ENCODE peak calls at places on chromosomes 16 and 17, in ten cellular contexts. M is stimulated activated naive CD8-positive, alpha-beta T cell treated with anti-CD3 and anti-CD28 coated beads, Interleukin-15, amount 100 ng/mL, for 72 hours; A is ELF-1; E is A172; F is COLO829; X is activated CD4-positive, alpha-beta T cell treated with anti-CD3 and anti-CD28 coated beads for 24 hours; B is LoVo; W is foreskin melanocyte; G is Kasumi-1; P is RCC 7860. J is an unnamed sample.

GRCh38 chr17:81194941-81195901 is 27.5 kb downstream of the CEP131 start:
- DNase-seq in E (no peak), A (no peak), B (no peak), M (no peak), X (no peak), W (no peak), P (no peak), G (no peak), F (no peak), J (peak)

GRCh38 chr17:19724501-19725420 is 8.4 kb upstream of the SLC47A2 start:
- DNase-seq in B (no peak), W (peak), M (peak), A (no peak), E (no peak), F (peak), G (no peak), X (peak), P (no peak), J (no peak)

GRCh38 chr17:39665642-39666221 is 583 bp downstream of the TCAP start:
- DNase-seq in X (no peak), M (no peak), W (no peak), A (no peak), G (no peak), B (no peak), F (no peak), E (no peak), P (no peak), J (no peak)

GRCh38 chr17:18235743-18236256 is 10.4 kb downstream of the LLGL1 start:
- DNase-seq in E (peak), M (no peak), X (peak), F (peak), G (no peak), B (no peak), A (no peak), W (no peak), P (no peak), J (no peak)

GRCh38 chr16:54422159-54422558 is 135.6 kb upstream of the IRX3 start:
- DNase-seq in W (no peak), A (no peak), G (no peak), E (no peak), X (no peak), M (no peak), B (no peak), F (no peak), P (no peak), J (no peak)

GRCh38 chr17:50460831-50461526 is 7.7 kb downstream of the CHAD start:
- DNase-seq in E (no peak), B (no peak), G (no peak), F (no peak), A (no peak), W (no peak), M (no peak), X (no peak), P (no peak), J (no peak)

GRCh38 chr16:86424413-86424812 is 85.9 kb upstream of the FOXF1 start:
- DNase-seq in X (no peak), B (peak), W (peak), E (no peak), F (no peak), G (no peak), A (peak), M (no peak), P (no peak), J (no peak)

GRCh38 chr16:13307861-13308260 is 406.5 kb downstream of the SHISA9 start:
- DNase-seq in F (no peak), W (no peak), X (no peak), M (no peak), P (peak), E (peak), A (no peak), G (no peak), B (no peak), J (no peak)

GRCh38 chr17:78873519-78874340 is 29.3 kb downstream of the CEP295NL start:
- DNase-seq in B (peak), F (peak), M (no peak), E (peak), W (peak), P (no peak), A (no peak), G (no peak), X (no peak), J (no peak)

GRCh38 chr17:55037828-55038227 is 69.3 kb downstream of the STXBP4 start:
- DNase-seq in M (peak), G (no peak), P (no peak), F (no peak), A (no peak), W (no peak), X (no peak), B (no peak), E (no peak), J (no peak)

GRCh38 chr16:3601614-3602319 is 9.6 kb downstream of the SLX4 start:
- DNase-seq in B (no peak), X (no peak), A (no peak), P (no peak), F (no peak), E (no peak), G (no peak), W (no peak), M (no peak), J (no peak)

GRCh38 chr16:64356267-64356666 is 765.6 kb downstream of the CDH11 start:
- DNase-seq in E (peak), A (no peak), W (peak), B (no peak), M (no peak), F (no peak), X (no peak), P (peak), G (no peak), J (no peak)

GRCh38 chr16:57301126-57301817 is 16.8 kb upstream of the PLLP start:
- DNase-seq in P (no peak), G (no peak), M (no peak), W (no peak), E (no peak), X (no peak), B (no peak), F (no peak), A (no peak), J (no peak)

GRCh38 chr16:47299587-47299986 is 155.8 kb upstream of the NETO2 start:
- DNase-seq in W (no peak), G (no peak), P (no peak), B (no peak), E (no peak), M (no peak), X (no peak), F (no peak), A (no peak), J (no peak)

GRCh38 chr17:42276609-42277341 is 584 bp upstream of the STAT5B start:
- DNase-seq in X (no peak), B (no peak), W (no peak), M (no peak), P (peak), F (no peak), E (peak), A (peak), G (peak), J (no peak)

GRCh38 chr17:67519801-67520251 is 142.7 kb downstream of the PITPNC1 start:
- DNase-seq in F (no peak), A (peak), G (no peak), M (no peak), B (no peak), P (no peak), E (no peak), W (no peak), X (no peak), J (no peak)

GRCh38 chr16:77960771-77961170 is 61.6 kb upstream of the CLEC3A start:
- DNase-seq in G (no peak), W (no peak), X (no peak), F (no peak), M (no peak), P (no peak), A (no peak), E (no peak), B (no peak), J (no peak)

GRCh38 chr17:2909164-2909852 is 113.1 kb downstream of the RAP1GAP2 start:
- DNase-seq in A (no peak), G (no peak), B (no peak), X (no peak), W (no peak), F (no peak), M (no peak), P (no peak), E (no peak), J (no peak)

GRCh38 chr17:40727447-40728231 is 24.1 kb upstream of the KRT24 start:
- DNase-seq in B (no peak), M (no peak), E (peak), P (peak), G (no peak), W (no peak), F (no peak), A (no peak), X (no peak), J (no peak)

GRCh38 chr17:49861150-49861884 is 13.4 kb upstream of the TAC4 start:
- DNase-seq in F (peak), W (no peak), E (peak), P (peak), G (peak), X (peak), A (peak), B (peak), M (peak), J (peak)

GRCh38 chr16:66478733-66479511 is 51.8 kb downstream of the BEAN1 start:
- DNase-seq in A (peak), X (peak), E (peak), W (peak), B (peak), P (peak), M (peak), F (peak), G (peak), J (peak)

GRCh38 chr16:87830673-87831420 is 38.5 kb downstream of the SLC7A5 start:
- DNase-seq in F (no peak), G (no peak), X (no peak), P (no peak), B (no peak), W (no peak), M (no peak), A (no peak), E (no peak), J (no peak)

GRCh38 chr16:2178321-2179106 is 17.9 kb downstream of the CASKIN1 start:
- DNase-seq in X (peak), E (no peak), A (peak), W (no peak), B (no peak), P (no peak), G (no peak), F (no peak), M (no peak), J (no peak)

GRCh38 chr16:28189237-28189636 is 22.5 kb downstream of the XPO6 start:
- DNase-seq in M (no peak), B (no peak), A (no peak), X (no peak), W (no peak), G (no peak), F (no peak), E (peak), P (no peak), J (no peak)

GRCh38 chr16:2151188-2152091 is 3.0 kb downstream of the RAB26 start:
- DNase-seq in W (no peak), X (peak), M (no peak), E (no peak), G (no peak), P (no peak), B (peak), F (no peak), A (peak), J (no peak)

GRCh38 chr16:65176603-65177002 is 54.7 kb upstream of the CDH11 start:
- DNase-seq in G (no peak), B (no peak), F (no peak), M (no peak), A (no peak), X (no peak), E (no peak), W (no peak), P (no peak), J (no peak)

GRCh38 chr16:51951668-51952298 is 595.2 kb downstream of the TOX3 start:
- DNase-seq in P (no peak), A (peak), F (no peak), X (no peak), G (no peak), E (no peak), B (no peak), W (no peak), M (no peak), J (no peak)

GRCh38 chr17:38602453-38602852 is 3.3 kb downstream of the SRCIN1 start:
- DNase-seq in W (no peak), P (no peak), M (no peak), E (no peak), X (no peak), A (peak), F (no peak), G (no peak), B (no peak), J (no peak)

GRCh38 chr16:72493681-72494415 is 321.9 kb upstream of the PMFBP1 start:
- DNase-seq in G (no peak), F (no peak), M (no peak), W (no peak), P (peak), E (peak), X (no peak), A (no peak), B (no peak), J (no peak)

GRCh38 chr16:67541391-67542263 is 13.0 kb downstream of the RIPOR1 start:
- DNase-seq in A (peak), X (no peak), P (peak), B (no peak), M (no peak), G (no peak), F (no peak), W (no peak), E (peak), J (no peak)

GRCh38 chr17:38896373-38896954 is 26.6 kb downstream of the LASP1 start:
- DNase-seq in B (no peak), F (no peak), E (no peak), X (no peak), W (no peak), P (no peak), G (no peak), A (peak), M (no peak), J (no peak)

J was measured in keratinocyte.